ENCODE peak calls at places on chromosomes 4 and X, in ten cellular contexts. I is NCI-H345, Y is mammary epithelial cell, W is heart left ventricle, H is mesendoderm, G is pancreas, E is HuH-7.5, C is cardiac muscle cell, O is DMS 273 treated with DMSO at 0.1 percent for 48 hours, L is cerebellar cortex. B is an unnamed sample.

GRCh38 chr4:742096-742741 is 36.6 kb downstream of the PCGF3 start:
- DNase-seq in I (no peak), Y (no peak), W (no peak), H (no peak), G (no peak), E (no peak), C (no peak), O (no peak), L (no peak), B (no peak)

GRCh38 chrX:43559643-43560042 is 96.5 kb upstream of the MAOA start:
- DNase-seq in I (no peak), Y (peak; percentile 30), W (peak; percentile 16), H (peak; percentile 85), G (peak; percentile 15), E (no peak), C (peak; percentile 61), O (no peak), L (peak; percentile 24), B (peak; percentile 60)

GRCh38 chrX:41922125-41922521 is 1.2 kb downstream of the CASK start:
- DNase-seq in I (peak; percentile 21), Y (peak; percentile 37), W (no peak), H (no peak), G (no peak), E (no peak), C (peak; percentile 31), O (no peak), L (peak; percentile 26), B (no peak)

GRCh38 chr4:138308421-138308820 is 66.3 kb upstream of the SLC7A11 start:
- DNase-seq in I (no peak), Y (peak; percentile 99), W (no peak), H (no peak), G (no peak), E (no peak), C (no peak), O (no peak), L (no peak), B (no peak)

GRCh38 chrX:100368167-100368566 is 41.9 kb downstream of the PCDH19 start:
- DNase-seq in I (no peak), Y (peak; percentile 16), W (no peak), H (peak; percentile 47), G (no peak), E (no peak), C (peak; percentile 11), O (peak; percentile 4), L (peak; percentile 0), B (peak; percentile 39)

GRCh38 chr4:19478791-19479190 is 772.9 kb upstream of the SLIT2 start:
- DNase-seq in I (no peak), Y (no peak), W (no peak), H (no peak), G (no peak), E (no peak), C (no peak), O (no peak), L (no peak), B (no peak)

GRCh38 chrX:34903316-34903715 is 39.3 kb upstream of the FAM47B start:
- DNase-seq in I (no peak), Y (no peak), W (no peak), H (no peak), G (no peak), E (no peak), C (no peak), O (no peak), L (no peak), B (no peak)

GRCh38 chrX:19005909-19006308 is 22.0 kb upstream of the PHKA2 start:
- DNase-seq in I (peak; percentile 3), Y (no peak), W (no peak), H (peak; percentile 7), G (no peak), E (no peak), C (no peak), O (no peak), L (no peak), B (no peak)

GRCh38 chr4:4726051-4726450 is 133.4 kb upstream of the MSX1 start:
- DNase-seq in I (no peak), Y (no peak), W (no peak), H (peak; percentile 22), G (no peak), E (no peak), C (no peak), O (no peak), L (peak; percentile 3), B (no peak)

GRCh38 chr4:184528713-184529112 is 54.4 kb upstream of the IRF2 start:
- DNase-seq in I (no peak), Y (no peak), W (no peak), H (peak; percentile 19), G (no peak), E (no peak), C (no peak), O (no peak), L (no peak), B (no peak)

GRCh38 chr4:10083861-10084641 is 32.5 kb downstream of the WDR1 start:
- DNase-seq in I (no peak), Y (no peak), W (no peak), H (no peak), G (no peak), E (no peak), C (no peak), O (no peak), L (no peak), B (no peak)

B was measured in NCI-H1417.